ENCODE peak calls at places on chromosomes 3 and 15, in five cellular contexts. R is activated CD4-positive, alpha-beta T cell treated with anti-CD3 and anti-CD28 coated beads for 48 hours; J is IMR-90; U is right atrium auricular region; B is AML-193. L is an unnamed sample.

GRCh38 chr3:192408007-192408655 is 319.2 kb downstream of the FGF12 start:
- DNase-seq in B (no peak), R (no peak), J (no peak), U (no peak), L (peak)

GRCh38 chr15:69172854-69173253 is 12.4 kb downstream of the GLCE start:
- DNase-seq in U (no peak), R (no peak), B (no peak), J (no peak), L (no peak)

GRCh38 chr3:72769758-72770540 is 78.3 kb downstream of the SHQ1 start:
- DNase-seq in U (no peak), R (no peak), B (no peak), J (no peak), L (no peak)

GRCh38 chr3:186985713-186986364 is 55.5 kb downstream of the ST6GAL1 start:
- DNase-seq in J (no peak), R (no peak), B (peak), U (no peak), L (peak)

GRCh38 chr15:33701304-33701696 is 267.0 kb upstream of the CHRM5 start:
- DNase-seq in U (no peak), B (no peak), J (no peak), R (no peak), L (no peak)

GRCh38 chr3:12993022-12993622 is 80.1 kb downstream of the IQSEC1 start:
- DNase-seq in R (no peak), J (peak), U (no peak), B (no peak), L (no peak)

GRCh38 chr15:94174399-94174802 is 57.0 kb upstream of the MCTP2 start:
- DNase-seq in U (no peak), B (peak), R (peak), J (peak), L (no peak)

GRCh38 chr3:36904641-36905040 is 40.2 kb downstream of the TRANK1 start:
- DNase-seq in J (peak), U (no peak), R (no peak), B (peak), L (no peak)

GRCh38 chr3:131109156-131109555 is 82.5 kb downstream of the NEK11 start:
- DNase-seq in J (no peak), R (no peak), U (no peak), B (peak), L (no peak)

GRCh38 chr3:119160361-119160760 is 13.0 kb upstream of the UPK1B start:
- DNase-seq in R (no peak), U (no peak), J (no peak), B (no peak), L (no peak)

GRCh38 chr3:136678981-136679380 is 73.2 kb downstream of the STAG1 start:
- DNase-seq in R (no peak), U (no peak), B (no peak), J (no peak), L (no peak)